ENCODE peak calls at places on chromosomes 2 and 18, in nine cellular contexts. N, X, L, G, Q, B, I, H and K are unnamed samples.

GRCh38 chr2:101400516-101401315 is 13.4 kb upstream of the CREG2 start:
- DNase-seq in B (no peak), L (no peak), N (no peak), G (no peak), H (no peak), X (no peak), I (no peak), Q (no peak), K (no peak)

GRCh38 chr2:240789501-240790369 is 30.3 kb downstream of the KIF1A start:
- DNase-seq in G (no peak), L (no peak), Q (no peak), N (no peak), H (no peak), X (no peak), I (peak), B (no peak), K (no peak)

GRCh38 chr18:69686861-69687260 is 260.8 kb downstream of the CD226 start:
- DNase-seq in I (no peak), Q (no peak), B (no peak), X (peak), N (no peak), G (no peak), L (no peak), H (no peak), K (no peak)

GRCh38 chr2:159456500-159457426 is 159.6 kb downstream of the BAZ2B start:
- DNase-seq in L (no peak), B (no peak), H (no peak), G (no peak), Q (no peak), I (no peak), N (no peak), X (peak), K (no peak)

GRCh38 chr18:72013512-72013911 is 530.6 kb downstream of the CBLN2 start:
- DNase-seq in N (no peak), L (peak), B (no peak), H (no peak), I (no peak), Q (no peak), X (no peak), G (no peak), K (no peak)

GRCh38 chr2:114700440-114700839 is 258.0 kb downstream of the DPP10 start:
- DNase-seq in B (no peak), G (no peak), Q (no peak), I (no peak), L (no peak), X (no peak), H (no peak), N (no peak), K (no peak)

GRCh38 chr2:189125195-189125594 is 54.4 kb downstream of the COL5A2 start:
- DNase-seq in X (no peak), I (no peak), N (no peak), H (no peak), B (no peak), L (no peak), Q (no peak), G (no peak), K (no peak)

GRCh38 chr2:184646177-184646576 is 47.8 kb downstream of the ZNF804A start:
- DNase-seq in H (no peak), B (no peak), Q (no peak), I (no peak), G (no peak), N (no peak), L (peak), X (peak), K (no peak)

GRCh38 chr2:95017308-95017630 is 8.2 kb upstream of the MAL start:
- DNase-seq in G (no peak), B (no peak), I (no peak), H (no peak), N (no peak), L (no peak), X (no peak), Q (no peak), K (no peak)

GRCh38 chr2:7333970-7334493 is 416.8 kb downstream of the RNF144A start:
- DNase-seq in N (no peak), G (no peak), H (no peak), I (no peak), Q (no peak), B (no peak), X (no peak), L (no peak), K (no peak)

GRCh38 chr18:67135981-67136380 is 380.5 kb downstream of the DSEL start:
- DNase-seq in I (no peak), G (no peak), X (no peak), Q (no peak), H (no peak), N (no peak), B (no peak), L (no peak), K (no peak)

GRCh38 chr2:31197669-31198068 is 19.6 kb downstream of the CAPN14 start:
- DNase-seq in G (no peak), Q (no peak), N (no peak), B (no peak), X (no peak), I (no peak), H (no peak), L (no peak), K (no peak)

GRCh38 chr18:417495-417894 is 83.0 kb downstream of the COLEC12 start:
- DNase-seq in X (no peak), L (no peak), I (no peak), Q (no peak), G (no peak), N (no peak), H (no peak), B (no peak), K (no peak)

GRCh38 chr2:81276595-81276994 is 972.0 kb upstream of the LRRTM1 start:
- DNase-seq in X (no peak), H (no peak), G (no peak), N (no peak), L (no peak), I (no peak), Q (no peak), B (no peak), K (no peak)

GRCh38 chr2:63051795-63052333 is 1.2 kb downstream of the OTX1 start:
- DNase-seq in X (no peak), I (peak), H (no peak), G (peak), B (no peak), N (peak), Q (no peak), L (no peak), K (no peak)